ENCODE peak calls at places on chromosomes 13 and 19, in five cellular contexts. S is H1, Q is A549, B is GM12878, C is HepG2. D is an unnamed sample.

GRCh38 chr13:65461590-65461989 is 1768.5 kb downstream of the PCDH9 start:
- DNase-seq in S (no peak), Q (no peak), B (no peak), C (no peak), D (no peak)

GRCh38 chr13:98853791-98854191 is 101.3 kb upstream of the SLC15A1 start:
- DNase-seq in S (no peak), Q (no peak), B (peak; percentile 80), C (no peak), D (no peak)

GRCh38 chr13:101708115-101708514 is 255.6 kb downstream of the ITGBL1 start:
- DNase-seq in S (no peak), Q (no peak), B (no peak), C (no peak), D (no peak)

GRCh38 chr19:39341122-39341719 is 1.0 kb upstream of the SAMD4B start:
- DNase-seq in S (no peak), Q (no peak), B (no peak), C (no peak), D (peak; percentile 34)

GRCh38 chr19:12365372-12366162 is at the start of gene ZNF442:
- DNase-seq in S (peak; percentile 94), Q (no peak), B (peak; percentile 63), C (peak; percentile 99), D (peak; percentile 89)

GRCh38 chr13:36158606-36159005 is 27.4 kb upstream of the DCLK1 start:
- DNase-seq in S (no peak), Q (no peak), B (no peak), C (no peak), D (no peak)

GRCh38 chr13:41588899-41589298 is 131.5 kb downstream of the RGCC start:
- DNase-seq in S (no peak), Q (peak; percentile 35), B (no peak), C (peak; percentile 50), D (peak; percentile 41)

GRCh38 chr19:9156304-9156703 is 16.1 kb downstream of the ZNF317 start:
- DNase-seq in S (no peak), Q (no peak), B (no peak), C (no peak), D (no peak)

GRCh38 chr19:5487222-5487621 is 32.0 kb downstream of the ZNRF4 start:
- DNase-seq in S (no peak), Q (no peak), B (no peak), C (no peak), D (no peak)

GRCh38 chr13:82088781-82089180 is 1747.9 kb upstream of the SPRY2 start:
- DNase-seq in S (no peak), Q (no peak), B (no peak), C (no peak), D (no peak)

GRCh38 chr13:111908391-111908790 is 158.6 kb upstream of the SOX1 start:
- DNase-seq in S (no peak), Q (no peak), B (no peak), C (no peak), D (no peak)

GRCh38 chr19:3942790-3943409 is 10.0 kb downstream of the NMRK2 start:
- DNase-seq in S (no peak), Q (no peak), B (no peak), C (no peak), D (no peak)

GRCh38 chr19:18287836-18288772 is 6.7 kb upstream of the JUND start:
- DNase-seq in S (no peak), Q (no peak), B (no peak), C (no peak), D (no peak)

GRCh38 chr19:28516415-28516872 is 696.5 kb downstream of the UQCRFS1 start:
- DNase-seq in S (no peak), Q (no peak), B (no peak), C (no peak), D (no peak)

GRCh38 chr19:17610384-17610783 is 54.9 kb downstream of the COLGALT1 start:
- DNase-seq in S (no peak), Q (peak; percentile 69), B (no peak), C (peak; percentile 37), D (peak; percentile 70)

GRCh38 chr19:17468302-17469091 is 1.8 kb upstream of the SLC27A1 start:
- DNase-seq in S (no peak), Q (no peak), B (no peak), C (no peak), D (no peak)

GRCh38 chr13:75339635-75340374 is 142.2 kb downstream of the TBC1D4 start:
- DNase-seq in S (no peak), Q (no peak), B (no peak), C (peak; percentile 96), D (no peak)

GRCh38 chr13:112444001-112444311 is 67.8 kb downstream of the SPACA7 start:
- DNase-seq in S (peak; percentile 64), Q (peak; percentile 38), B (no peak), C (peak; percentile 44), D (peak; percentile 69)

GRCh38 chr13:20125129-20125782 is 35.6 kb downstream of the GJA3 start:
- DNase-seq in S (no peak), Q (no peak), B (no peak), C (no peak), D (no peak)

GRCh38 chr13:62085337-62085736 is 669.7 kb upstream of the PCDH20 start:
- DNase-seq in S (no peak), Q (no peak), B (no peak), C (no peak), D (no peak)

GRCh38 chr19:17687857-17688784 is at the start of gene UNC13A:
- DNase-seq in S (no peak), Q (peak; percentile 47), B (no peak), C (no peak), D (peak; percentile 90)

GRCh38 chr19:40594657-40595077 is 6.5 kb upstream of the LTBP4 start:
- DNase-seq in S (no peak), Q (peak; percentile 94), B (no peak), C (no peak), D (peak; percentile 53)

GRCh38 chr19:35108730-35109129 is 6.9 kb upstream of the FXYD3 start:
- DNase-seq in S (no peak), Q (no peak), B (no peak), C (no peak), D (no peak)

GRCh38 chr19:7177926-7178325 is 108.4 kb downstream of the ZNF557 start:
- DNase-seq in S (no peak), Q (no peak), B (no peak), C (no peak), D (no peak)

GRCh38 chr13:28532226-28533048 is 37.5 kb upstream of the FLT1 start:
- DNase-seq in S (no peak), Q (no peak), B (no peak), C (no peak), D (peak; percentile 67)

GRCh38 chr13:95784891-95785290 is 108.0 kb downstream of the DNAJC3 start:
- DNase-seq in S (no peak), Q (no peak), B (no peak), C (no peak), D (no peak)

GRCh38 chr13:95783747-95784146 is 106.8 kb downstream of the DNAJC3 start:
- DNase-seq in S (no peak), Q (no peak), B (no peak), C (no peak), D (no peak)

GRCh38 chr13:95779522-95779921 is 102.6 kb downstream of the DNAJC3 start:
- DNase-seq in S (no peak), Q (no peak), B (no peak), C (no peak), D (no peak)

GRCh38 chr13:95784161-95784880 is 107.4 kb downstream of the DNAJC3 start:
- DNase-seq in S (no peak), Q (peak; percentile 4), B (no peak), C (peak; percentile 9), D (no peak)

DNA sequence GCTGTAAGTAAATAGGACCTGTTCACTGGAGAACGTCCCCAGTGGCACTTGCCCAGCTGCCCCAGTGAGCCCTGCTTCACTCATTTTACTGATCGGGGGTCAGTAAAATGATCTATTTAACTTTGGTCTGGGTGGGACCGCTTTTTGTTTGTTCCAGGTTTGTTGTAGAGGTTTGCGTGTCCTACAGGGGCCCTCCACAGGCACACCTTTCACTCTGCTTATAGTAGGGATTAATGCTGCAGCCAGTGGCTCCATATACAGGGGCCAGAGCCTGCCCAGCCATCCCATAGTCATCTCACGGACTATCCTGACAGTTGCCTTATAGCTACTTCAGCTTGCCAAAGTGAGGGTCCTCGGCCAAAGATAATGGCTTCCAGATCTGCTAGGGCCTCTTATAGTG is 104.1 kb downstream of the DNAJC3 start:
- DNase-seq in S (no peak), Q (no peak), B (no peak), C (no peak), D (no peak)
- TF ChIP-seq KDM1A in S (no peak), Q (no peak), B (no peak), C (no peak), D (no peak)

DNA sequence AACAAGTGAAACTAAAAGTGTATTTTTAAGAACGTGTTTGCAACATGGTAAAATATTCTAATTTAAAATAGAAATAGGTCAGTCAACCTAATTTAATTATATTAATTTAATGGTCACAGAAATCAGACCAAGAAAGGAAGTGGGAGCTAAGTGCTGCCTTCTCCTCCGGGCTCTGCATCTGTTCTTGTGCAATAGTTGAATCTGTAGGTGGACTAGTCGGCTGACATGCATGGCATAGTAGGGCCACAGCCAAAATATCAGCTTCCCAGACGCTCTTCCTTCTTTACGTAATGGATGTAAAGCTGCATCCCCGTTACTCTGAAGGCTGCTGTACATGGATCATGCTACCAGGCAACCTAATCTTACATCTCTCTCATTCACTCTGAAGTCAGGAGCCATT is 47.3 kb downstream of the COL4A1 start:
- DNase-seq in S (no peak), Q (no peak), B (no peak), C (no peak), D (no peak)
- TF ChIP-seq KDM1A in S (no peak), Q (no peak), B (no peak), C (no peak), D (no peak)

DNA sequence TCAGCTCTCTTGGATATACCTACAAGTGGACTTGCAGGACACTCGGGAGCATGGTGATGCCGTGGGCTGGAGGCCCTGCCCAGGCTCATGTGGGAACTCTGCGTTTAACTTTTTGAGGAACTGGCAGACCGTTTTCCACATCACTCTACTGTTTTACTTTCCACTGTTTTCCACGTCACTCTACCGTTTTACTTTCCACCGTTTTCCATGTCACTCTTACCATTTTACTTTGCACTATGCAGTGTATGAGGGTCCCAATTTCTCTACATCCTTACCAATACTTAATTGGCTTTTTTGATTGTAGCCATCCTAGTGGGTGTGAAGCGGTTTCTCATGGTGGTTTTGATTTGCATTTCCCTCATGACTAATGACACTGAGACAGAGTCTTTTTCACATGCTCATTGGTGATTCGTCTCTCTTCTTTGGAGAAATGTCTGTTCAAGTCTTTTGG is 40.5 kb downstream of the GATAD2A start:
- DNase-seq in S (no peak), Q (no peak), B (no peak), C (no peak), D (no peak)
- TF ChIP-seq KDM1A in S (no peak), Q (no peak), B (no peak), C (no peak), D (no peak)

DNA sequence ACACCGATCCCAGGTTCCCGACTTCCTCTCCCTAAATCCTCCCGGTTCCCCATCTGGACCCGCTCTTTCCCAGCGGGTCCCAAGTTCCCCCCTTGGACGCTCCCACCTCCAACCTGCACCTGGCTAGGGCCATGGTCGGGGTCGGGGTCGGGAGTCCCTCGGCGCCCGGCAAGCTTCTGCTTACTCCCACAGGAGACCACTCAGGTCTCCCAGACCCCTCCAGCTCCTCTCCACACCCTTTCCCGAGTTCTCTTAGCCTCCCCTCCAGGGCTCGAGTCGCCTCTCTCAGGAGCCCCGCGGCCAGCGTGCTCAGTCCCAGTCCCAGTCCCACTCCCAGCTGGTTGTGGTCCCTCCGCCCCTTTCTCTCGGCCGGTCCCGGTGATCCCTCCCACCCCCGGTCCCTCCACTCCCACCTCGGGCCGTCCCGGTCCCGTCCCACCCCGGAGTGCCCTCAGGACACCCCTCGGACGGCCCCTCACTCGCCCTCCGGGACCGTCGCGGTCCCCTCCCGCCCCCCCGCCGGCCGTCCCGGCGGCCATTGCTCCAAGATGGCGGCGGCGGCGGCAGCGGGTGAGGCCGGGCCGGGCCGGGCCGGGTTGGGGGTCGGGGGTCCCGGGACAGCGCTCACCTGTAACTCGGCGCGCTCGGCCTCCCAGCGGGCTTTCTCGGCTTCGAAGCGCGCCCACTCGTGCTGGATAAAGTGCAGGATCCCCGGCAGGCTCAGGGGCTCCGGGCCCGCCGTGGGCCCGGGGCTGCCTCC is at the start of gene FKRP:
- DNase-seq in S (no peak), Q (peak; percentile 54), B (no peak), C (no peak), D (peak; percentile 33)
- TF ChIP-seq KDM1A in S (no peak), Q (no peak), B (no peak), C (no peak), D (no peak)

D was measured in K562.